ENCODE peak calls at places on chromosomes 5 and 9, in eight cellular contexts. R is AG04450, O is breast epithelium, E is cardiac muscle cell, A is astrocyte of the spinal cord, C is testis, V is fibroblast of the aortic adventitia, P is ascending aorta. J is an unnamed sample.

GRCh38 chr9:73151653-73152382 is at the start of gene ANXA1:
- DNase-seq in R (peak), O (no peak), E (peak), A (peak), C (no peak), V (peak), P (no peak), J (no peak)

GRCh38 chr5:90802695-90803317 is 244.2 kb downstream of the ADGRV1 start:
- DNase-seq in R (no peak), O (no peak), E (peak), A (peak), C (peak), V (peak), P (no peak), J (no peak)

GRCh38 chr9:131318211-131318610 is 28.7 kb downstream of the PLPP7 start:
- DNase-seq in R (no peak), O (no peak), E (peak), A (no peak), C (no peak), V (no peak), P (no peak), J (peak)

GRCh38 chr5:159091051-159091450 is 8.7 kb downstream of the EBF1 start:
- DNase-seq in R (no peak), O (no peak), E (no peak), A (no peak), C (no peak), V (peak), P (no peak), J (no peak)

GRCh38 chr5:134964359-134965270 is 3.1 kb upstream of the CATSPER3 start:
- DNase-seq in R (no peak), O (no peak), E (no peak), A (no peak), C (no peak), V (no peak), P (no peak), J (no peak)

GRCh38 chr5:61624966-61625681 is 293.1 kb downstream of the ZSWIM6 start:
- DNase-seq in R (no peak), O (no peak), E (no peak), A (no peak), C (no peak), V (no peak), P (no peak), J (no peak)

GRCh38 chr5:131991593-131992324 is 19.7 kb downstream of the ACSL6 start:
- DNase-seq in R (no peak), O (no peak), E (no peak), A (no peak), C (no peak), V (no peak), P (no peak), J (no peak)

GRCh38 chr9:33378121-33378795 is 24.1 kb downstream of the AQP7 start:
- DNase-seq in R (no peak), O (no peak), E (no peak), A (no peak), C (no peak), V (no peak), P (no peak), J (peak)

GRCh38 chr9:78601957-78602565 is 305.1 kb downstream of the PSAT1 start:
- DNase-seq in R (no peak), O (no peak), E (peak), A (peak), C (peak), V (peak), P (no peak), J (no peak)

GRCh38 chr9:98558575-98558974 is 150.2 kb downstream of the GABBR2 start:
- DNase-seq in R (no peak), O (no peak), E (peak), A (no peak), C (no peak), V (peak), P (no peak), J (no peak)

GRCh38 chr9:4055055-4055454 is 244.8 kb downstream of the GLIS3 start:
- DNase-seq in R (no peak), O (no peak), E (no peak), A (no peak), C (no peak), V (no peak), P (no peak), J (no peak)

GRCh38 chr5:102865510-102866314 is 110.6 kb downstream of the PAM start:
- DNase-seq in R (no peak), O (no peak), E (peak), A (peak), C (peak), V (peak), P (peak), J (peak)

GRCh38 chr5:17185776-17186175 is 31.7 kb upstream of the BASP1 start:
- DNase-seq in R (peak), O (peak), E (peak), A (peak), C (peak), V (peak), P (no peak), J (peak)

GRCh38 chr5:58002318-58002717 is 457.6 kb downstream of the PLK2 start:
- DNase-seq in R (no peak), O (no peak), E (peak), A (peak), C (no peak), V (peak), P (no peak), J (no peak)

GRCh38 chr5:143828710-143829109 is 16.7 kb downstream of the HMHB1 start:
- DNase-seq in R (no peak), O (no peak), E (no peak), A (no peak), C (no peak), V (no peak), P (no peak), J (no peak)

GRCh38 chr9:136947955-136948510 is 3.0 kb downstream of the C8G start:
- DNase-seq in R (no peak), O (no peak), E (peak), A (peak), C (peak), V (peak), P (no peak), J (peak)

GRCh38 chr5:168714046-168714445 is 134.9 kb upstream of the PANK3 start:
- DNase-seq in R (no peak), O (no peak), E (peak), A (peak), C (no peak), V (peak), P (no peak), J (no peak)

GRCh38 chr5:16546712-16547111 is 70.1 kb downstream of the RETREG1 start:
- DNase-seq in R (no peak), O (no peak), E (no peak), A (no peak), C (no peak), V (no peak), P (no peak), J (no peak)

GRCh38 chr9:78985084-78985738 is 586.6 kb upstream of the TLE4 start:
- DNase-seq in R (peak), O (no peak), E (no peak), A (peak), C (no peak), V (no peak), P (no peak), J (no peak)

GRCh38 chr9:6007770-6008168 is 7.7 kb downstream of the RANBP6 start:
- DNase-seq in R (no peak), O (peak), E (peak), A (peak), C (peak), V (peak), P (peak), J (peak)

GRCh38 chr5:172188893-172189692 is 1.1 kb upstream of the STK10 start:
- DNase-seq in R (no peak), O (no peak), E (no peak), A (peak), C (no peak), V (no peak), P (no peak), J (no peak)

GRCh38 chr9:80028501-80028900 is 456.7 kb downstream of the TLE4 start:
- DNase-seq in R (no peak), O (no peak), E (no peak), A (no peak), C (peak), V (peak), P (no peak), J (no peak)

GRCh38 chr5:173775692-173776135 is 112.4 kb upstream of the CPEB4 start:
- DNase-seq in R (no peak), O (no peak), E (no peak), A (no peak), C (no peak), V (no peak), P (no peak), J (no peak)

GRCh38 chr9:133701981-133702797 is 36.0 kb downstream of the SARDH start:
- DNase-seq in R (no peak), O (no peak), E (peak), A (no peak), C (no peak), V (peak), P (no peak), J (no peak)

GRCh38 chr5:1268056-1268455 is 26.8 kb downstream of the TERT start:
- DNase-seq in R (no peak), O (no peak), E (no peak), A (no peak), C (no peak), V (no peak), P (no peak), J (no peak)

GRCh38 chr5:122533825-122534224 is 221.8 kb downstream of the SNCAIP start:
- DNase-seq in R (no peak), O (no peak), E (no peak), A (no peak), C (no peak), V (no peak), P (no peak), J (no peak)

GRCh38 chr9:16262467-16263261 is 607.8 kb downstream of the BNC2 start:
- DNase-seq in R (no peak), O (no peak), E (no peak), A (peak), C (no peak), V (no peak), P (no peak), J (no peak)

GRCh38 chr9:136673970-136674785 is 11.5 kb downstream of the EGFL7 start:
- DNase-seq in R (no peak), O (no peak), E (peak), A (no peak), C (no peak), V (no peak), P (no peak), J (no peak)

GRCh38 chr9:108956098-108956533 is 21.9 kb downstream of the ABITRAM start:
- DNase-seq in R (no peak), O (no peak), E (no peak), A (no peak), C (no peak), V (no peak), P (no peak), J (no peak)

GRCh38 chr9:17082343-17082742 is 52.5 kb upstream of the CNTLN start:
- DNase-seq in R (peak), O (no peak), E (peak), A (peak), C (peak), V (peak), P (no peak), J (no peak)

DNA sequence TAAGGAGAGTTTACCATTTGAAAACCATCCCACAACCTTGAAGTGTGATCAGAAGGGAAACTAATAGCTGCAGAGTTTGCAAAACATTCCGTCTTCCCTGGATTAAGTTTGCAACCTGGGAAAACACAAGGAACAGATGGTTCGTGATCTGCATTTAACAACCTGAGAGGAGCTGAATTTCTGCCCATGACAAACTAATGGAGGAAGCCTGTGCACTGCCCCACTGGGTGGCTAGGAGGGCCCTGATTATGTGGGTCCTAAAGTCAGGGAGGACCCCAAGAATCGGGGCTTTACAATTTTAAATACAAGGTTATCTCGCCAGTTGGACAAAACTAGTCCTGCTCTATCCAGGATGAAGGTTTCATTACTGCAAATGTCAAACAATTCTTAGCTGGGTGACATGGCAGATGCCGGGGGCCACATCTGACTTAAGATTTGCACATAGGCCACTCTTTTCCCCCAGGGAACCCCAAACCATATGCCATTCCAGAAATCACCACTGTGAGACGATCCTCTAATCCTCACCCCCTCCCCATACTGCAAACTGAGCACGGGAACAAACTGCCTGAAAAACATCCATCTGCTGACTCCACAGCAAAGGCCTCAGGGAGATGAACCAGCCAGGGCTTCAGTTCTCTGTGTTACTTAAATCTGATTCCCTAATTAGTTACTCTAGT is 35.4 kb downstream of the MTX3 start:
- DNase-seq in R (no peak), O (no peak), E (no peak), A (no peak), C (no peak), V (no peak), P (no peak), J (no peak)
- H3K4me3 ChIP-seq in R (no peak), O (no peak), E (no peak), A (no peak), C (no peak), V (no peak), P (no peak), J (no peak)

GRCh38 chr9:37561682-37562081 is 14.5 kb downstream of the FBXO10 start:
- DNase-seq in R (no peak), O (no peak), E (no peak), A (no peak), C (no peak), V (no peak), P (no peak), J (no peak)

GRCh38 chr9:37565661-37566618 is 10.2 kb downstream of the FBXO10 start:
- DNase-seq in R (no peak), O (no peak), E (no peak), A (no peak), C (no peak), V (no peak), P (no peak), J (no peak)

GRCh38 chr9:37564931-37565330 is 11.2 kb downstream of the FBXO10 start:
- DNase-seq in R (no peak), O (no peak), E (no peak), A (no peak), C (no peak), V (no peak), P (no peak), J (no peak)

GRCh38 chr9:37566716-37567115 is 9.5 kb downstream of the FBXO10 start:
- DNase-seq in R (no peak), O (no peak), E (no peak), A (no peak), C (no peak), V (no peak), P (no peak), J (no peak)

DNA sequence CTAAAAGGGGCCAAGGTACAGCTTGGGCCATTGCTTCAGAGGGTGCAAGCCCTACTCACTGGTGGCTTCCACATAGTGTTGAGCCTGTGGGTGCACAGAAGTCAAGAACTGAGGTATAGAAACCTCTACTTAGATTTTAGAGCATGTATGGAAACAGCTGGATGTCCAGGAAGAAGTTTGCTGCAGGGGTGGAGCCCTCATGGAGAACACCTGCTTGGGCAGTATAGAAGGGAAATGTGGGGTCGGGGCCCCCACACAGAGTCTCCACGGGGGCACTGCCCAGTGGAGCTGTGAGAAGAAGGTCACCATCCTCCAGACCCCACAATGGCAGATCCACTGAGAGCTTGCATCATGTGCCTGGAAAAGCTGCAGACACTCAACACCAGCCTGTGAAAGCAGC is 12.1 kb downstream of the FBXO10 start:
- DNase-seq in R (no peak), O (no peak), E (no peak), A (no peak), C (no peak), V (no peak), P (no peak), J (no peak)
- H3K4me3 ChIP-seq in R (no peak), O (no peak), E (no peak), A (no peak), C (no peak), V (no peak), P (no peak), J (no peak)

GRCh38 chr5:160263326-160263850 is 34.1 kb downstream of the FABP6 start:
- DNase-seq in R (no peak), O (no peak), E (no peak), A (no peak), C (no peak), V (no peak), P (no peak), J (no peak)

GRCh38 chr5:160260881-160261815 is 31.8 kb downstream of the FABP6 start:
- DNase-seq in R (peak), O (no peak), E (peak), A (peak), C (peak), V (peak), P (no peak), J (no peak)

GRCh38 chr5:160262665-160263064 is 33.4 kb downstream of the FABP6 start:
- DNase-seq in R (no peak), O (no peak), E (peak), A (no peak), C (no peak), V (peak), P (no peak), J (no peak)

GRCh38 chr5:160260006-160260775 is 30.9 kb downstream of the FABP6 start:
- DNase-seq in R (no peak), O (no peak), E (no peak), A (peak), C (no peak), V (no peak), P (no peak), J (no peak)

DNA sequence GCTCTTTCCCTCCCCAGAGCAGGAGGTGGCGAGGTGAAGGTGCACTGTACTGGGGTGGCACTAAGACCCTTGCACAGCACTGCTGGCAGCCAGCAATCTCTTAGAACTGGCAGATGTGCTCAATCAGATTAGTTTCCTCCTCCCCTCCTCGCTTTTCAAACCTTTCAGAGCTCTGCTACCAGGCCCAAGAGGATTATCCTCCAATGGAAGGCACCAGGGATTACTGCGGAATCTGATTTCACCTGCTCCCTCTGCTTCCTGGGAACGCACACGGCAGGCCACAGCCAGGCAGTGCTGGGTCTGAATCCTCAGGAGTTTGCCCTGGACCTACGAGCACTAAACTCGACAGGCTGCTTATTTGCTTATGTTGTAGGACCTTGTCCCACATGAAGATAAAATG is 32.8 kb downstream of the FABP6 start:
- DNase-seq in R (no peak), O (no peak), E (no peak), A (no peak), C (no peak), V (no peak), P (no peak), J (no peak)
- H3K4me3 ChIP-seq in R (no peak), O (no peak), E (no peak), A (no peak), C (no peak), V (no peak), P (no peak), J (no peak)

GRCh38 chr9:91174772-91175171 is 186.9 kb downstream of the AUH start:
- DNase-seq in R (no peak), O (no peak), E (no peak), A (no peak), C (no peak), V (no peak), P (no peak), J (no peak)
- H3K4me3 ChIP-seq in R (no peak), O (no peak), E (no peak), A (no peak), C (no peak), V (no peak), P (no peak), J (no peak)

DNA sequence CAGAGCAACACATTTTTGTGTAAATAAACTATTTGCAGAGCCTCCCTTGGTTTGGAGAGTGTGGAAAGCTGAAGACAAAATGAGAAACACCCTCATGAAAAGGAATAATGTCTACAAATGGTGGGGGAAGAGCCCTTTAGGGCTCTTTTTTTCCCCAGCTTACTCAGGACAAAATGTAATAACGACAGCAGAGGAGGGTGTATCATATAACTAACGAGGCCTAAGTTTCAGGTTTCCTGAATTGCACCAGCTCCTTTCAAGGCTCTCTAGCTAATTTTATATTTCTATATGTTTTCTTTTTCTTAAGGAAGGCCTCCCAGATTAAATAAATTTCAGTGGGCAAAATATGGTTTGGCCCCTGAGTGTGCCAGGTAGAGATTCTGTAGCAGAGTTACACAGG is 116.3 kb downstream of the FEM1C start:
- DNase-seq in R (no peak), O (no peak), E (no peak), A (no peak), C (no peak), V (no peak), P (no peak), J (no peak)
- H3K4me3 ChIP-seq in R (no peak), O (no peak), E (no peak), A (no peak), C (no peak), V (no peak), P (no peak), J (no peak)

GRCh38 chr9:83047839-83048775 is 14.8 kb downstream of the RASEF start:
- DNase-seq in R (no peak), O (peak), E (peak), A (peak), C (peak), V (peak), P (no peak), J (no peak)
- H3K4me3 ChIP-seq in R (no peak), O (no peak), E (no peak), A (no peak), C (no peak), V (no peak), P (no peak), J (no peak)

DNA sequence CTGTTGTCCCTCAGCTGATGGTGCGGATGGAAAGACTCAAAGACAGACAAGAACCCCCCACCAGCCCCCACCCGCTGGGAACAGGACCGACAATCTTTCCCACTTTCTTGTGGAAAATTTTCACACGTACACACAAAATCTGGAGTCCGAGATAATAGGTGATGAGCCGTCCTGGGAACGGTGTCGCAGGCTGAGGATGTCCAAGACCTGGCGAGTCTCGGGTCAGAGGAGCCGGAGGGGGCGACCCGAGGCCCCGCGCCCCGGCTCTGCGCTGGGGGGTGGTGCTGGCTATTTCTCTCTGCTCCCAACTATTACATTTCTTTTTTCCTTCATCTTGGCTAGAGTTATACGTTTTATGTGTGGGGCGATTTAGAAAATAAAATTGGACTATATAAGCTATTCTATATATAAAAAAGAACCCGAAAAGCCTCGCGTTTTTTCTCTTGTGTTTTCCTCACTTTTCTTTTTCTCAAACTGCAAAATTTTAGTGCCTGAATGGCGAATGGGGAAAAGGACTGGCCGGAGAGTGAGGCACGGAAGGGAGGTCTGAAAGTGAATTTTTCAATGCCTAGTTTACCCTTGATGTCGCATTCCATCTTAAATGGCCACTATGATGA is 188.8 kb downstream of the MEF2C start:
- DNase-seq in R (no peak), O (no peak), E (no peak), A (no peak), C (no peak), V (no peak), P (no peak), J (no peak)
- H3K4me3 ChIP-seq in R (no peak), O (no peak), E (no peak), A (no peak), C (no peak), V (no peak), P (no peak), J (no peak)

GRCh38 chr5:95718203-95718602 is 12.9 kb upstream of the RHOBTB3 start:
- DNase-seq in R (no peak), O (no peak), E (no peak), A (no peak), C (no peak), V (no peak), P (no peak), J (no peak)
- H3K4me3 ChIP-seq in R (no peak), O (no peak), E (no peak), A (no peak), C (no peak), V (no peak), P (no peak), J (no peak)